ENCODE peak calls at places on chromosomes 5 and 9, in nine cellular contexts. W, F, N, K, L, X, E, G and U are unnamed samples.

GRCh38 chr9:29349050-29349449 is 1775.8 kb upstream of the C9orf72 start:
- DNase-seq in E (no peak), F (no peak), G (no peak), K (no peak), N (peak), X (no peak), L (no peak), W (peak), U (no peak)

GRCh38 chr5:139745800-139746690 is 49.6 kb upstream of the PSD2 start:
- DNase-seq in F (peak), G (peak), N (peak), E (peak), W (peak), X (peak), L (peak), K (peak), U (peak)

GRCh38 chr5:93598141-93598996 is 15.3 kb downstream of the NR2F1 start:
- DNase-seq in G (no peak), L (no peak), N (no peak), W (peak), E (no peak), K (no peak), F (peak), X (no peak), U (no peak)

GRCh38 chr5:72064801-72065570 is 42.3 kb upstream of the MAP1B start:
- DNase-seq in W (no peak), X (no peak), F (no peak), K (no peak), G (no peak), L (no peak), N (peak), E (no peak), U (no peak)

GRCh38 chr5:123163225-123163876 is 74.3 kb downstream of the PRDM6 start:
- DNase-seq in N (no peak), K (no peak), W (no peak), L (no peak), X (no peak), G (no peak), F (no peak), E (no peak), U (no peak)

GRCh38 chr9:29691758-29692407 is 2118.6 kb upstream of the C9orf72 start:
- DNase-seq in E (peak), G (peak), F (peak), K (no peak), W (peak), X (no peak), L (no peak), N (peak), U (peak)

GRCh38 chr5:52800394-52801213 is 12.9 kb downstream of the ITGA1 start:
- DNase-seq in X (peak), F (peak), N (peak), K (peak), G (peak), W (peak), L (peak), E (peak), U (peak)

GRCh38 chr5:9544502-9545300 is 1.2 kb downstream of the SEMA5A start:
- DNase-seq in K (peak), G (peak), L (peak), E (peak), F (peak), W (peak), N (peak), X (peak), U (peak)

GRCh38 chr9:103802068-103802467 is 292.0 kb upstream of the SMC2 start:
- DNase-seq in F (no peak), L (no peak), G (no peak), X (no peak), W (no peak), N (no peak), K (no peak), E (no peak), U (no peak)

GRCh38 chr9:27107241-27107640 is 1.8 kb upstream of the TEK start:
- DNase-seq in N (no peak), F (no peak), W (no peak), G (no peak), K (no peak), E (no peak), X (no peak), L (no peak), U (no peak)

GRCh38 chr5:3222924-3223323 is 372.7 kb upstream of the IRX1 start:
- DNase-seq in F (no peak), X (no peak), N (no peak), E (no peak), K (no peak), L (no peak), G (no peak), W (no peak), U (no peak)

GRCh38 chr5:3225201-3225960 is 370.3 kb upstream of the IRX1 start:
- DNase-seq in N (no peak), G (no peak), K (no peak), L (no peak), X (no peak), F (no peak), W (no peak), E (no peak), U (no peak)

GRCh38 chr5:3221432-3221831 is 374.2 kb upstream of the IRX1 start:
- DNase-seq in W (no peak), G (no peak), L (no peak), E (no peak), K (no peak), N (no peak), X (no peak), F (no peak), U (no peak)

GRCh38 chr5:3230254-3230653 is 365.4 kb upstream of the IRX1 start:
- DNase-seq in L (no peak), E (no peak), W (no peak), X (no peak), F (no peak), K (no peak), N (no peak), G (no peak), U (no peak)

GRCh38 chr5:3226171-3226570 is 369.5 kb upstream of the IRX1 start:
- DNase-seq in X (no peak), F (no peak), L (no peak), W (no peak), N (no peak), E (no peak), K (no peak), G (no peak), U (no peak)
- TF ChIP-seq CTCF in X (no peak), F (no peak), L (no peak), W (no peak), N (no peak), E (no peak), K (no peak), G (no peak), U (no peak)

DNA sequence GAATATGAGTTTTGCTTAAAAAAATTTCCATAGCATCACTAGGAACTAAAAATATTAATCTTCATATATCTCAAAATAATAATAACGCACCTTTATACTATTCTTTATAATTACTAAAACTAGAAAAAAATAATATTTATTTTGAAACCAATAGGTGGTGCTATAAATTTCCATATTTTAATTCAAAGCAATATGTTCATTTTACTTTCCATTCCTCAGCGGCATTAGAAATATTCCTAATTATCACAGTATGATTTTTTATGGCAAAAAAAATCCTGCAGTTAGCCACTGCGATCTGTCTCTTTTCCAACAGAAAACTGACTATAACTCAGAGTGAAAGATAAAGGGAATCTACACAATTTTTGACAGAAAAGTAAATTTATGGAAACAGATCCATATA is 167.4 kb upstream of the MPDZ start:
- DNase-seq in L (no peak), W (peak), E (no peak), F (no peak), X (no peak), G (no peak), N (no peak), K (no peak), U (no peak)
- TF ChIP-seq CTCF in L (no peak), W (no peak), E (peak), F (no peak), X (peak), G (peak), N (no peak), K (no peak), U (no peak)

DNA sequence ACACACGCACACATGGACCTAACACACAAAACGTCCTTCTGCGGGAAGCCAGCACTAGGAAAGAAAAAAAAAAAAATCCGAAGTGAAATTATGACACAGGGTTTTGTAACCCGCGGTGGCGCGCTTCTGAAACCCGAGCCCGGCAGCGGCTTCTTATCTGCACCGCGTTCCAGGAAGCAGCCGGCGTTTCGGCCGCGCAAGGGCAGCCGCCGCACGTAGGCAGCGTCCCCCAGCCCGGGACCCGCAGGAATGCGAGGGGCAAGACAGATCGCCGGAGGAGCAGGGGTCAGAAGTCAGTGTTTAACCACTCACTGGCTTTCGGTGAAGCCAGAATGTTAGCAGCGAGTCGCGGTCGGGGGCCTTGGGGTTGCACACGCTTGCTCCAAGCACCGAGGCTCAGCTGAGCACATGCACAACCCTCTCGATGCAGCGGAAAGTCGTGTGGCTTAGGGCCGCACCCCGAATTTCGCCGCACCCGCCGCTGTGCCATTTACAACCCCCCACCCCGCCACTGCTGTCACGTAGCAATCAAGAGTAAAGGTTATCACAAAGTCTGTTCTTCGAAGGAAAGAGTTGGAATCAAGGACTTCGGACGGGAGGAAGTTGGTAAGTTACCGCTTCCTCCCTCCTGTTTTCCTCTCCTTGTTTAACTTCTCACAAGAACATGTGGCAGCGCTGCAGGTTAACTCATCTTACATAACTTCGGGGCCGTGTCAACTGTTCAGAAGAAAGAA is 167.9 kb downstream of the AUH start:
- DNase-seq in G (peak), F (peak), L (peak), X (peak), K (no peak), E (peak), N (peak), W (peak), U (peak)
- TF ChIP-seq CTCF in G (no peak), F (no peak), L (no peak), X (no peak), K (no peak), E (no peak), N (no peak), W (no peak), U (no peak)

GRCh38 chr5:114857951-114858401 is 311.7 kb downstream of the TRIM36 start:
- DNase-seq in W (no peak), K (no peak), F (no peak), L (no peak), N (peak), E (no peak), G (no peak), X (no peak), U (no peak)
- TF ChIP-seq CTCF in W (no peak), K (no peak), F (no peak), L (no peak), N (no peak), E (no peak), G (no peak), X (no peak), U (no peak)

GRCh38 chr9:105656131-105656921 is 5.9 kb upstream of the TAL2 start:
- DNase-seq in K (no peak), X (no peak), F (peak), G (peak), W (no peak), L (no peak), E (peak), N (no peak), U (peak)
- TF ChIP-seq CTCF in K (no peak), X (no peak), F (no peak), G (peak), W (no peak), L (no peak), E (peak), N (peak), U (no peak)

DNA sequence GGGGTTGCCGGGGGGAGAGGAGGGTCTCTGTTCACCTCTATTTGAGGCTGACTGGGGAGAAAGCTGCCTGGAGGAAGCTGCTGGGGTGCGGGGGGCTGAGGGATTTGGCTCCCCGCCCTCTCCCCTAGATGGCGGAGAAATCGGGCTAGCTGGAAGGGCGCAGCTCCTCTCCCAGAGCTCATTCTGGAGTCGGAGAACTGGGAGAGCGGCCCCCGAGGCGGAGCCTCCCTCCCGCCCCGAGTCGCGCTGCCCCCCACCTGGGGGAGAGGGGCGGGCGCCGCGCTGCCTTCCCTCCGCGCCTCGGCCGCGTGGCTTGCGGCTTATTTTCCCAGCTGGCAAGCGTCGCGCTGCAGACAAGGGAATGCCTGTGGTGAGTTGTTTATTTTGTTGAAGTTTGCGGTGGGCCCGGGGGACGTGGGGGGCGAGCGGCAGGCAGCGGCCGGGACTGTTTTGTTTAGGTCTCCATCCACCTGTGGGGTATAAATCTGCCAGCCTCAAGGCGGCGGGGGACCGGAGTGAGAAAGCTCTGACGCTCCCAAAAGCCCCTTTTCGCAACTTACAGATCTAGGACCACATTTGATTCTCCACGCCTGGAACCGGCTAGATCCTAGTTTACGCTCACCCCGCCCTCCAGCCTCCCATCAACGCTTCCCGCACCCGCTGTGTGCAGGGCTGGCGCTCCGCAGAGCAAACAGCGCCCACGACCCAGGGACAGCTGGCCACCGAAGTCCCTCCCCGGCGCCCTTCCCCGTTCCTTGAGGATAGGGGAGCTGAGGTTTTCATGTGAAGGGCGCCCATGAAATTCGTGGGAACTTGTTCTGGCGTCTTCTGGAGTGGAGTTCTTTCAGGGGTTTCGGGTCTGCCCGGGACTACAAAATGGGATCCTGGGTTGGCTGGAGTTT is 4.0 kb upstream of the RGMB start:
- DNase-seq in W (peak), F (peak), X (peak), L (no peak), G (no peak), N (peak), K (no peak), E (peak), U (peak)
- TF ChIP-seq CTCF in W (no peak), F (peak), X (peak), L (no peak), G (no peak), N (no peak), K (no peak), E (peak), U (peak)